ENCODE peak calls at places on chromosomes 16 and 17, in seven cellular contexts. T, D, U, G, N, A and I are unnamed samples.

GRCh38 chr17:73550561-73550960 is 93.7 kb downstream of the SDK2 start:
- DNase-seq in A (no peak), D (no peak), N (no peak), T (no peak), G (no peak), U (no peak), I (no peak)

GRCh38 chr16:69411064-69411985 is 13.1 kb upstream of the CYB5B start:
- DNase-seq in A (no peak), D (no peak), N (no peak), U (no peak), T (no peak), G (no peak), I (no peak)

GRCh38 chr17:44908761-44909326 is 6.5 kb downstream of the GFAP start:
- DNase-seq in D (no peak), U (no peak), A (no peak), G (no peak), T (no peak), N (no peak), I (no peak)

GRCh38 chr16:89619880-89620279 is 6.4 kb downstream of the DPEP1 start:
- DNase-seq in D (no peak), U (no peak), A (no peak), G (no peak), T (no peak), N (no peak), I (no peak)

GRCh38 chr16:28192811-28193529 is 18.8 kb downstream of the XPO6 start:
- DNase-seq in T (no peak), G (no peak), N (no peak), D (no peak), A (no peak), U (no peak), I (no peak)

GRCh38 chr16:83623091-83623730 is 184.6 kb upstream of the HSBP1 start:
- DNase-seq in U (no peak), T (no peak), N (no peak), D (no peak), A (no peak), G (no peak), I (no peak)

GRCh38 chr16:54409982-54410381 is 123.4 kb upstream of the IRX3 start:
- DNase-seq in G (no peak), N (no peak), U (no peak), D (no peak), A (no peak), T (no peak), I (no peak)

GRCh38 chr17:48970224-48970623 is 1.8 kb upstream of the GIP start:
- DNase-seq in T (no peak), D (no peak), U (no peak), A (no peak), N (no peak), G (no peak), I (no peak)

GRCh38 chr16:56930516-56931252 is 1.3 kb upstream of the HERPUD1 start:
- DNase-seq in N (no peak), U (no peak), T (no peak), G (no peak), D (no peak), A (peak; percentile 38), I (no peak)

GRCh38 chr17:73711916-73712315 is 67.7 kb upstream of the SDK2 start:
- DNase-seq in N (no peak), A (no peak), D (no peak), T (no peak), G (no peak), U (no peak), I (no peak)

GRCh38 chr17:6456321-6456720 is 12.1 kb downstream of the PIMREG start:
- DNase-seq in T (peak; percentile 15), G (no peak), U (no peak), D (no peak), N (no peak), A (no peak), I (no peak)

GRCh38 chr17:42809250-42809649 is 10.6 kb downstream of the CNTD1 start:
- DNase-seq in A (no peak), T (no peak), G (peak; percentile 57), U (no peak), N (peak; percentile 49), D (no peak), I (peak; percentile 54)

GRCh38 chr17:7687908-7688807 is at the start of gene WRAP53:
- DNase-seq in A (peak; percentile 97), G (peak; percentile 96), U (peak; percentile 99), T (peak; percentile 98), D (peak; percentile 99), N (peak; percentile 98), I (peak; percentile 84)

GRCh38 chr17:7684856-7685532 is 2.3 kb downstream of the TP53 start:
- DNase-seq in A (no peak), N (no peak), T (no peak), D (no peak), U (no peak), G (no peak), I (no peak)

GRCh38 chr17:7685533-7686220 is 1.6 kb downstream of the TP53 start:
- DNase-seq in D (peak; percentile 93), A (peak; percentile 92), T (peak; percentile 94), U (peak; percentile 93), N (peak; percentile 91), G (peak; percentile 76), I (peak; percentile 50)

GRCh38 chr17:7687072-7687907 is at the start of gene TP53:
- DNase-seq in G (peak; percentile 72), A (peak; percentile 89), T (peak; percentile 91), U (peak; percentile 91), D (peak; percentile 93), N (peak; percentile 91), I (no peak)

GRCh38 chr17:7686221-7687071 is 844 bp downstream of the TP53 start:
- DNase-seq in A (peak; percentile 78), T (peak; percentile 80), G (peak; percentile 56), D (peak; percentile 66), N (peak; percentile 78), U (peak; percentile 89), I (no peak)
- TF ChIP-seq POLR2A in A (peak; percentile 78), T (no peak), G (peak; percentile 84), D (peak; percentile 85), N (peak; percentile 57), U (peak; percentile 60), I (peak; percentile 58)

DNA sequence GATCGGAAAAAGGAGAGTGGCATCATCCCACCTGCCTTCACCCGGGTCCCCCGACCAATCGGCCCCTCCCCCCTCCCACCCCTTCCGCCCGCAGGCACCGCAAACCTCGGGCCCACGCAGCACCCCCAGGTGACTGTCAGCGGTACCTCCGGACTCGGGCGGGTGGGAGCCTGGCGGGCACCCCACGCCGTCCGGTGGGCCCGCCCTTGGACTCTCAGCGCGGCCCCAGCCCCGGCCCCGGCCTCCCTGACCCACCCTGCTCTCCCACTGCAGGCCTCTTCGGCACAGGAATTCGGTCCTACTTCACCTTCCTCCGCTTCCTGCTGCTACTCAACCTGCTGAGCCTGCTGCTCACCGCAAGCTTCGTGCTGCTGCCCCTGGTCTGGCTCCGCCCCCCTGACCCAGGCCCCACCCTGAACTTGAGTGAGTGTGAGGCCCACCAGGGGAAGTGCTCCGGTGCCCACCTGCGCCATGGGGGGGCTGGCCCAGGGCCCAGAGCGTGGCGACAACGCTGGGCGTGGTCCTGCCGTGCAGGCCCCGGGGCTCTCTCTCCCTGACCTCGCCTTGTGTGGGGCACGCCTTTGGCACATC is 1.6 kb downstream of the TMC8 start:
- DNase-seq in U (no peak), N (no peak), D (peak; percentile 49), T (peak; percentile 25), A (peak; percentile 37), G (no peak), I (no peak)
- TF ChIP-seq POLR2A in U (peak; percentile 57), N (no peak), D (peak; percentile 63), T (no peak), A (no peak), G (no peak), I (no peak)

GRCh38 chr17:81254955-81255717 is 16.0 kb downstream of the NDUFAF8 start:
- DNase-seq in A (peak; percentile 67), G (peak; percentile 53), D (peak; percentile 95), T (peak; percentile 92), N (peak; percentile 74), U (no peak), I (no peak)
- TF ChIP-seq POLR2A in A (no peak), G (no peak), D (no peak), T (no peak), N (no peak), U (no peak), I (no peak)

DNA sequence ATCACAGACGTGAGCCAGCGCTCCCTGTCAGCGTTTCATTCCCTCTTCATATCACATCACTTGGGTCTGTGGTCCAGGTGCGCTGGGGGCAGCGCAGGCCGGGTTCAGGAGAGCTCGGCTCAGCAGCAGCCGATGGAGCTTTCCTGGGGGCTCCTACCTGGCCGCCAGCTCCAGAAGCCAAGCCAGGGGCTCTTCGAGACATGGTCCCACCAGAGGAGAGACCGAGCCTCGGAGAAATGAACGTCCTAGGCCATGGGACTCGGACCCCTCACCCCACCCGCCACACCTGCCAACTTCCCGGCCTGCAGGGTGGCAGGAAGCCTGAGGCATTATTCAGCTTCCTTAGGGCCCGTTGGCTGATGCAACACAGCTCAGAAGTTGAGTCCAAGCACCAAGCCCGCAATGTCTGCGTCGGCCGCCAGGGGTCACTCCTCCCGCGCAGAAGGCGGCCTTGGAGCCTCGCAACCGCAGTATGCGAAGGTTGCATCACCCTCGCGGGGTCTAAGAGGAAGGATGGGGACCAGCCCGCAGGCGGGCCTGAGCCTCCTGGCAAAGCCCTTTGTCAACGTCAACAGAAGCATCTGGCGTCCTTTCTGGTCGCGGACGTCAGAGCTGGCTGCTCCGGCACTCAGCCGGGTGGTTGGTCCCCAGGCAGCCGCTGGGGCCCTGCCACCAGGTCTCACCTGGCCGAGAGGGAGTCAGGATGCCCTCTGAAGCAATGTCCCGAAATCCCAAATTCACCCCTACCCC is 13.2 kb upstream of the KLHDC4 start:
- DNase-seq in A (peak; percentile 90), G (peak; percentile 80), U (peak; percentile 94), N (peak; percentile 85), T (peak; percentile 91), D (peak; percentile 68), I (peak; percentile 71)
- TF ChIP-seq POLR2A in A (no peak), G (no peak), U (no peak), N (no peak), T (no peak), D (no peak), I (no peak)

GRCh38 chr17:81842725-81843504 is 8.1 kb upstream of the PPP1R27 start:
- DNase-seq in T (no peak), G (no peak), D (no peak), N (no peak), A (peak; percentile 59), U (no peak), I (no peak)
- TF ChIP-seq POLR2A in T (no peak), G (no peak), D (no peak), N (no peak), A (no peak), U (no peak), I (no peak)

DNA sequence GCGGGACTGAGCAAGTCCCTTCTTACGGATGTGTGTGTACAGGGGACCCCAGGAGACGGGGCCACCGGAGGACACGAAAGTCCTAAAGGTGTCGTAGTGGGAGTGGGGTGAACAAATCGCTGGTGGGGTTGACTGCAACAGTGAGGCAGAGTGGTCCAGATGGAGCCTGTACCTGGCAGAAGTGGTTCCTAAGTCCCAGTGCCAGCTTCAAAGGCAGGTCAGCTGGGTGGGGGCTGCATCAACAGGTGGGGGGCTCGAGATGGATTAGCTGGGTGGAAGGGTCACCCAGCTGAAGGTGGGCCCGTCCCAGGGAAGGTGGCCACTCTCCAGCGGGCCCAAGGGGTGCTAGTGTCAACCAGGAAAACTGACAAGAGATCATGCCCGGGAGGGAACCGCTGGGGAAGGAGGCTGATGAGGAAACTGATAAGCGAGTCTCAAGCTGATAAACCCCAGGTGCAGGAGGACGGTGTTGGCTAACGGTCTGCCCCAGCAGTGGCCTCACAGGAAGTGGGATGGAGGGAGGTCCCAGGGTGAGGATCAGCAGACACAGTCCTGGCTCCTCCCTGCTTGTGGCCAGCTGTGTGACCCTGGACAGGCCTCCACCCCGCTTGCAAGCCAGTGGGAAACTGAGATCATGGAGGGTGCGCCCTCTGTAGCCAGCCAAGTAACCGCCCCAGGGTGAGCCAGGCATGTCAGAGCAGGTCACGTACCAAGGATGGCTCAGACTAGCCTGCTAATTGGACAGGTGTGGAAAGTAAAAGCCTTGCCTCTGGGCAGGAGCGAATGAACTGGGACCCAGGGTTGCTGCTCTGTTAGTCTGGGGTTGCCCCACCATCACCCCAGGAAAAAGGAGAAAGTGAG is 1.0 kb downstream of the ORAI3 start:
- DNase-seq in T (peak; percentile 89), U (peak; percentile 79), G (peak; percentile 88), A (peak; percentile 58), N (peak; percentile 19), D (peak; percentile 77), I (peak; percentile 74)
- TF ChIP-seq POLR2A in T (no peak), U (peak; percentile 67), G (peak; percentile 77), A (peak; percentile 22), N (peak; percentile 75), D (peak; percentile 95), I (peak; percentile 82)